ENCODE peak calls at places on chromosome 14, in six cellular contexts. Y is A549, W is body of pancreas, O is upper lobe of left lung, E is gastrocnemius medialis, A is IMR-90. M is an unnamed sample.

GRCh38 chr14:94284221-94284620 is 8.8 kb downstream of the SERPINA10 start:
- ATAC-seq in Y (no peak), W (no peak), O (no peak), E (no peak), A (no peak), M (no peak)

GRCh38 chr14:19941668-19942067 is 11.0 kb downstream of the OR4K1 start:
- ATAC-seq in Y (peak), W (no peak), O (peak), E (no peak), A (no peak), M (no peak)

GRCh38 chr14:66662374-66662773 is 154.4 kb downstream of the GPHN start:
- ATAC-seq in Y (no peak), W (no peak), O (no peak), E (no peak), A (peak), M (no peak)

GRCh38 chr14:72781476-72782181 is 112.3 kb downstream of the DPF3 start:
- ATAC-seq in Y (peak), W (no peak), O (no peak), E (peak), A (peak), M (no peak)

GRCh38 chr14:104694991-104695659 is 5.7 kb downstream of the INF2 start:
- ATAC-seq in Y (no peak), W (no peak), O (no peak), E (no peak), A (no peak), M (peak)

GRCh38 chr14:51504626-51505025 is 147.1 kb upstream of the FRMD6 start:
- ATAC-seq in Y (no peak), W (no peak), O (no peak), E (no peak), A (peak), M (no peak)

GRCh38 chr14:58152569-58152857 is 500 bp upstream of the ARMH4 start:
- ATAC-seq in Y (no peak), W (peak), O (no peak), E (peak), A (no peak), M (no peak)

GRCh38 chr14:91899213-91899612 is 31.9 kb upstream of the TC2N start:
- ATAC-seq in Y (no peak), W (peak), O (no peak), E (no peak), A (no peak), M (no peak)

GRCh38 chr14:32683679-32684078 is 255.0 kb upstream of the NPAS3 start:
- ATAC-seq in Y (no peak), W (no peak), O (no peak), E (no peak), A (no peak), M (no peak)

GRCh38 chr14:56008160-56008559 is 110.1 kb upstream of the PELI2 start:
- ATAC-seq in Y (no peak), W (no peak), O (no peak), E (no peak), A (no peak), M (no peak)

GRCh38 chr14:90613446-90613845 is 202.8 kb downstream of the TTC7B start:
- ATAC-seq in Y (no peak), W (no peak), O (no peak), E (no peak), A (no peak), M (no peak)

GRCh38 chr14:65296876-65297275 is 115.7 kb upstream of the FUT8 start:
- ATAC-seq in Y (no peak), W (no peak), O (no peak), E (no peak), A (no peak), M (no peak)

GRCh38 chr14:56686416-56686815 is 106.8 kb downstream of the TMEM260 start:
- ATAC-seq in Y (no peak), W (peak), O (peak), E (no peak), A (no peak), M (no peak)

GRCh38 chr14:89910706-89911017 is 43.9 kb downstream of the EFCAB11 start:
- ATAC-seq in Y (peak), W (no peak), O (no peak), E (no peak), A (no peak), M (no peak)

GRCh38 chr14:94267352-94267751 is 25.7 kb downstream of the SERPINA10 start:
- ATAC-seq in Y (no peak), W (no peak), O (no peak), E (no peak), A (no peak), M (no peak)

GRCh38 chr14:93967637-93968250 is 8.6 kb downstream of the ASB2 start:
- ATAC-seq in Y (no peak), W (no peak), O (no peak), E (no peak), A (no peak), M (no peak)

GRCh38 chr14:45271858-45272537 is 19.0 kb upstream of the MIS18BP1 start:
- ATAC-seq in Y (no peak), W (no peak), O (no peak), E (no peak), A (no peak), M (no peak)

GRCh38 chr14:61927521-61927920 is 165.3 kb downstream of the SNAPC1 start:
- ATAC-seq in Y (peak), W (peak), O (no peak), E (no peak), A (peak), M (no peak)

GRCh38 chr14:61923348-61923747 is 161.1 kb downstream of the SNAPC1 start:
- ATAC-seq in Y (no peak), W (peak), O (no peak), E (no peak), A (peak), M (no peak)

GRCh38 chr14:61927015-61927414 is 164.8 kb downstream of the SNAPC1 start:
- ATAC-seq in Y (no peak), W (no peak), O (no peak), E (no peak), A (peak), M (no peak)

GRCh38 chr14:61925732-61926445 is 163.7 kb downstream of the SNAPC1 start:
- ATAC-seq in Y (no peak), W (no peak), O (no peak), E (no peak), A (no peak), M (no peak)

GRCh38 chr14:61925043-61925442 is 162.8 kb downstream of the SNAPC1 start:
- ATAC-seq in Y (no peak), W (peak), O (no peak), E (no peak), A (no peak), M (no peak)
- TF ChIP-seq POLR2A in Y (no peak), W (no peak), O (no peak), E (no peak), A (no peak), M (no peak)

GRCh38 chr14:100692859-100693558 is 33.7 kb upstream of the DLK1 start:
- ATAC-seq in Y (peak), W (peak), O (peak), E (no peak), A (peak), M (no peak)
- TF ChIP-seq POLR2A in Y (peak), W (no peak), O (no peak), E (no peak), A (peak), M (no peak)

GRCh38 chr14:22871962-22872832 is 657 bp downstream of the LRP10 start:
- ATAC-seq in Y (peak), W (peak), O (peak), E (peak), A (peak), M (peak)
- TF ChIP-seq POLR2A in Y (peak), W (no peak), O (no peak), E (peak), A (no peak), M (peak)

GRCh38 chr14:50321009-50321660 is 9.0 kb downstream of the DMAC2L start:
- ATAC-seq in Y (peak), W (peak), O (peak), E (peak), A (peak), M (peak)
- TF ChIP-seq POLR2A in Y (no peak), W (no peak), O (no peak), E (no peak), A (no peak), M (no peak)

GRCh38 chr14:74308695-74309094 is 6.0 kb upstream of the ABCD4 start:
- ATAC-seq in Y (no peak), W (no peak), O (no peak), E (no peak), A (no peak), M (no peak)

GRCh38 chr14:74299061-74299545 is 3.6 kb downstream of the ABCD4 start:
- ATAC-seq in Y (no peak), W (no peak), O (no peak), E (no peak), A (no peak), M (no peak)

GRCh38 chr14:74302160-74302628 is 540 bp downstream of the ABCD4 start:
- ATAC-seq in Y (peak), W (peak), O (peak), E (peak), A (peak), M (peak)

GRCh38 chr14:74301594-74302159 is 1.1 kb downstream of the ABCD4 start:
- ATAC-seq in Y (no peak), W (no peak), O (no peak), E (peak), A (no peak), M (no peak)

DNA sequence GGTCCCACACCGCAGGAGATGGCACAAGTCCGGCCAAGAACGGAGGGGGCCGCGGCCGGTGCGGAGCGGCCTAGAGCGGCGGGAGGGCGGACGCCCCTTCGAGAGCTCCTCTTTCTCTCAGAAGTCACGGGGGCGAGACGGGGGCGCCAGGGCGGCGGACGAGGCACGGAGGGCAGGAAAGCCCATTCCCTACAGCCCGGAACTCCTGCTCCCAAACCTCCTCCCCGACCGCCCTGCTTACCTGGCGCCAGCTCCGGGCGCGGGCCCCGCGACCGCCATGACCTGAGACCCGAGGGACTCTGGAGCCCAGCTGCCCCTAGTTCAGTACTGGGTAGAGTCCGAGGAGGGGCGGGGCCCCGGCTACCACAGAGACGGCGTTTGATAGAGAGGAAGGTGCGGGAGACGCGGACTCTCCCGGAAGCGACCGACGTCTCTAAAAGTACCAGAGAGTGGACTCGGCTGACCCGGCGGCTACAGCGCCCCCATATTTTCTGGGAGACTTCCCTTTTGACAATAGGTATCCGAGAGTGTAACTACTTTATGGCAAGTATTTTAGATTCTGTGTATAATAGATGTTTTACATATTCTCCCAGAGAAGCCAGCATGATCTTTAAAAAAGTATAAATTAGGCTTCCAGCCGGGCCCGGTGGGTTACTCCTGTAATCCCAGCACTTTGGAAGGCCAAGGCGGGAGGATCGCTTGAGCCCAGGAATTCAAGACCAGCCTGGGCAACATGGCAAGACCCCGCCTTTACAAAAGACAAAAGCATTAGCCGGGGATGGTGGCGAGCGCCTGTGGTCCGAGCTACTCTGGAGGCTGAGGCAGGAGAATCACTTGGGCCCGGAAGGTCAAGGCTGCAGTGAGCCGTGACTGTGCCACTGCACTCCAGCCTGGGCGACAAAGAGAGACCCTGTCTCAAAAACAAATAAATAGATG is at the start of gene ABCD4:
- ATAC-seq in Y (peak), W (peak), O (peak), E (peak), A (peak), M (peak)
- TF ChIP-seq POLR2A in Y (peak), W (peak), O (peak), E (peak), A (peak), M (peak)

DNA sequence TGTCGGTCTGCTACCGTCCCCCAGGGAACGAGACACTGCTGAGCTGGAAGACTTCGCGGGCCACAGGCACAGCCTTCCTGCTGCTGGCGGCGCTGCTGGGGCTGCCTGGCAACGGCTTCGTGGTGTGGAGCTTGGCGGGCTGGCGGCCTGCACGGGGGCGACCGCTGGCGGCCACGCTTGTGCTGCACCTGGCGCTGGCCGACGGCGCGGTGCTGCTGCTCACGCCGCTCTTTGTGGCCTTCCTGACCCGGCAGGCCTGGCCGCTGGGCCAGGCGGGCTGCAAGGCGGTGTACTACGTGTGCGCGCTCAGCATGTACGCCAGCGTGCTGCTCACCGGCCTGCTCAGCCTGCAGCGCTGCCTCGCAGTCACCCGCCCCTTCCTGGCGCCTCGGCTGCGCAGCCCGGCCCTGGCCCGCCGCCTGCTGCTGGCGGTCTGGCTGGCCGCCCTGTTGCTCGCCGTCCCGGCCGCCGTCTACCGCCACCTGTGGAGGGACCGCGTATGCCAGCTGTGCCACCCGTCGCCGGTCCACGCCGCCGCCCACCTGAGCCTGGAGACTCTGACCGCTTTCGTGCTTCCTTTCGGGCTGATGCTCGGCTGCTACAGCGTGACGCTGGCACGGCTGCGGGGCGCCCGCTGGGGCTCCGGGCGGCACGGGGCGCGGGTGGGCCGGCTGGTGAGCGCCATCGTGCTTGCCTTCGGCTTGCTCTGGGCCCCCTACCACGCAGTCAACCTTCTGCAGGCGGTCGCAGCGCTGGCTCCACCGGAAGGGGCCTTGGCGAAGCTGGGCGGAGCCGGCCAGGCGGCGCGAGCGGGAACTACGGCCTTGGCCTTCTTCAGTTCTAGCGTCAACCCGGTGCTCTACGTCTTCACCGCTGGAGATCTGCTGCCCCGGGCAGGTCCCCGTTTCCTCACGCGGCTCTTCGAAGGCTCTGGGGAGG is at the start of gene LTB4R:
- ATAC-seq in Y (no peak), W (peak), O (peak), E (peak), A (peak), M (peak)
- TF ChIP-seq POLR2A in Y (no peak), W (peak), O (peak), E (no peak), A (no peak), M (no peak)

GRCh38 chr14:23173039-23173438 is 10.4 kb downstream of the SLC7A8 start:
- ATAC-seq in Y (no peak), W (no peak), O (peak), E (no peak), A (no peak), M (peak)

GRCh38 chr14:23173796-23174195 is 9.7 kb downstream of the SLC7A8 start:
- ATAC-seq in Y (no peak), W (no peak), O (no peak), E (no peak), A (no peak), M (no peak)

GRCh38 chr14:23174785-23175184 is 8.7 kb downstream of the SLC7A8 start:
- ATAC-seq in Y (no peak), W (no peak), O (no peak), E (no peak), A (no peak), M (no peak)

GRCh38 chr14:23175823-23176222 is 7.6 kb downstream of the SLC7A8 start:
- ATAC-seq in Y (no peak), W (no peak), O (no peak), E (no peak), A (no peak), M (no peak)

DNA sequence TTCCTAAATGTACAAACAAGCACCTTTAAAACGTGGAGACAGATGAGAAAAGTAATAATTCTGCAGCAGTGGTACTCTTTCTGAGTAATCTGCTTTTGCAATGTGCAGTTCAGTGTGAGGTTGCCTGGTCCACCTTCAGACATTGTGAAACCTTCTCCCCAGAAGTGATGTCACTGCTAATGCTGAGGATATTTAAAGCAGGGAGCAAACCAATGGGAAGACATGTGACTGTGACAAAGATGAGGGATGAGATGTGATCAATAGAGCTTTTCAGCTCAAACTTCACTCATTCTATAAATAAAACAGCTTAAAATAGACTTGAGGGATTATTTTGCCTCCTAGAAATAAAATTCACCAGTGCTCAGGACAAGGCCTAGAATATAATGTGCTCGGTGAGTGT is 9.2 kb downstream of the SLC7A8 start:
- ATAC-seq in Y (no peak), W (peak), O (peak), E (peak), A (peak), M (peak)
- TF ChIP-seq POLR2A in Y (no peak), W (no peak), O (no peak), E (no peak), A (no peak), M (no peak)

DNA sequence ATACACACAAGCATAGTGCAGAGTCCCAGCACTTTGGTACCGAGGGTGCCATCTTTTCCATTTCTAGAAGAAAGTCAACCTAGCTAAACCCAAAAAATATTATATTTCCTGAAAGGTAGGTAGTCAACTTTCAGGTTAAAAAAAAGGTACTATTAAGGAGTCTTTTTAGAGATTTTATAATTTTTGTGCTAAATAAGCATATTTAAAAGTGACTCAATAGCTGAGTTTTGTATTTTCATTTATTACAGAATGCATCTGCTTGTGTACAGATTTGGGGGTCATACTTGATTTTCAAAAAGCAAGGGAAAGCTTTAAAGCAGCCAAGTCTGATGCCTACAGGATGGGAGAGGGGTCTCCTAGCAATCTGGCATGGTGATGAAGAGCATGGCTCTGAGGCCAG is 34.6 kb downstream of the DCAF5 start:
- ATAC-seq in Y (no peak), W (no peak), O (no peak), E (no peak), A (no peak), M (no peak)
- TF ChIP-seq POLR2A in Y (no peak), W (no peak), O (no peak), E (no peak), A (no peak), M (no peak)

DNA sequence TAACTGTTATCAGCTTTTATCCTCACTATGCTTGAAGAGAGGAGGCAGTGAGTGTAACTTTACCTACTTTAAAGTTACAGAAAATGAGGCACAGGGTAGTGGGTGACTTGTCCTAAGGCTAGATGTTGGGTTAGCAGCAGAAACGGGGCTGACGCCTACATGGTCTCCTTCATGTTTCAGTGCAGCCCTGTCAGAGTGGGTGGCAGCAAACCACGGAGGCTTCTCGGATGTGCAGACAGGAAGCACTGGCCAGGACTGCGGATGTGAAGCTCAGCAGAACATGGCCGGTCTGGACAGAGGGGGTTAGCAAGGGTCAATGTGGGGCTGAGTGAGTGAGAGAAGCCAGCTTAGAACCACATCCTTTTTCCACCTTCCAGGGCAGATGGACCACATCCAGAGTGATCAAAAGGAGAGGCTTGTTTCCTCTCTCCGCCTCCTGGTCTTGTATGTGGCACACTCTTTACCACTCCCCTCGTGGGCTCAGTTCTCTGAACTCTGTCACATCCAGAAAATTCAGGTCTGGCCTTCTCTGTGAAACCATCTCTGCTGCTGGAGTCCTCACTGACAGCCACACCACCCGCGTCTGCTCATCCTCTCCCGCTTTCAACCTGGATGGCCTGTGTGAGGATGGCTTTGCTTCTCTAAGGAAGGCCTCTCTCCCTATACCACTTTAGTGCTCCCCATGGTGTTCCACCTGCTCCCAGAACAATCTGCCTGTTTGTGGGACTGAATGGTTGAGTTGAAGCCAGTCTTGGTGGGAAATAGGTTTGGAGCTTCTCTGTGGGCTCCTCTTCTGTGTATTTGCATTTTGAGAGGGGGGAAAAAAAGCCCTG is 14.1 kb downstream of the SUSD6 start:
- ATAC-seq in Y (no peak), W (peak), O (peak), E (peak), A (peak), M (peak)
- TF ChIP-seq POLR2A in Y (no peak), W (no peak), O (no peak), E (no peak), A (no peak), M (no peak)

GRCh38 chr14:75293920-75294648 is 15.5 kb downstream of the FOS start:
- ATAC-seq in Y (peak), W (peak), O (peak), E (peak), A (peak), M (peak)
- TF ChIP-seq POLR2A in Y (peak), W (peak), O (peak), E (peak), A (peak), M (peak)